ENCODE peak calls at places on chromosomes 2 and 18, in five cellular contexts. L, S, I, D and E are unnamed samples.

GRCh38 chr2:86290596-86291327 is 46.7 kb downstream of the REEP1 start:
- DNase-seq in L (no peak), S (no peak), I (no peak), D (no peak), E (no peak)

GRCh38 chr18:59853380-59853779 is 46.4 kb upstream of the PMAIP1 start:
- DNase-seq in L (no peak), S (no peak), I (no peak), D (no peak), E (no peak)

GRCh38 chr2:15142069-15142689 is 419.0 kb downstream of the NBAS start:
- DNase-seq in L (peak), S (peak), I (peak), D (peak), E (no peak)

GRCh38 chr18:44716697-44717163 is 36.0 kb downstream of the SETBP1 start:
- DNase-seq in L (no peak), S (no peak), I (no peak), D (peak), E (no peak)

GRCh38 chr2:101985793-101986164 is 6.0 kb upstream of the IL1R2 start:
- DNase-seq in L (no peak), S (no peak), I (no peak), D (no peak), E (no peak)

GRCh38 chr2:234494361-234495075 is 2.4 kb downstream of the ARL4C start:
- DNase-seq in L (no peak), S (no peak), I (no peak), D (peak), E (no peak)

GRCh38 chr2:69177063-69177771 is 164.2 kb downstream of the ANTXR1 start:
- DNase-seq in L (no peak), S (no peak), I (no peak), D (peak), E (no peak)

GRCh38 chr18:48308755-48309154 is 100.4 kb downstream of the ZBTB7C start:
- DNase-seq in L (no peak), S (no peak), I (no peak), D (no peak), E (no peak)

GRCh38 chr2:27652341-27652740 is 11.1 kb downstream of the SUPT7L start:
- DNase-seq in L (no peak), S (no peak), I (no peak), D (no peak), E (no peak)

GRCh38 chr2:177264209-177264538 is 353 bp downstream of the NFE2L2 start:
- DNase-seq in L (no peak), S (no peak), I (no peak), D (no peak), E (no peak)

GRCh38 chr2:2590796-2591541 is 259.9 kb upstream of the MYT1L start:
- DNase-seq in L (no peak), S (no peak), I (no peak), D (no peak), E (no peak)

GRCh38 chr2:12120281-12121150 is 374.1 kb downstream of the LPIN1 start:
- DNase-seq in L (no peak), S (no peak), I (no peak), D (peak), E (no peak)

GRCh38 chr2:217797661-217798069 is 205.1 kb downstream of the TNS1 start:
- DNase-seq in L (no peak), S (no peak), I (peak), D (peak), E (no peak)

GRCh38 chr2:197369228-197369945 is 58.8 kb upstream of the ANKRD44 start:
- DNase-seq in L (no peak), S (no peak), I (no peak), D (no peak), E (no peak)

GRCh38 chr18:13131241-13131640 is 87.3 kb upstream of the LDLRAD4 start:
- DNase-seq in L (no peak), S (no peak), I (no peak), D (no peak), E (no peak)

GRCh38 chr18:505483-506122 is 5.1 kb upstream of the COLEC12 start:
- DNase-seq in L (no peak), S (no peak), I (peak), D (no peak), E (no peak)

GRCh38 chr2:24169031-24169430 is 5.8 kb upstream of the FAM228A start:
- DNase-seq in L (no peak), S (no peak), I (no peak), D (no peak), E (no peak)

GRCh38 chr2:213995400-213996105 is 415.3 kb upstream of the VWC2L start:
- DNase-seq in L (no peak), S (no peak), I (no peak), D (peak), E (no peak)

GRCh38 chr18:28961669-28962228 is 784.8 kb upstream of the CDH2 start:
- DNase-seq in L (no peak), S (no peak), I (no peak), D (peak), E (no peak)

GRCh38 chr2:37875332-37875976 is 49.6 kb upstream of the RMDN2 start:
- DNase-seq in L (no peak), S (no peak), I (no peak), D (no peak), E (no peak)

GRCh38 chr2:144948205-144948855 is 428.4 kb upstream of the ZEB2 start:
- DNase-seq in L (no peak), S (no peak), I (no peak), D (no peak), E (no peak)

GRCh38 chr2:240957656-240958365 is 40.6 kb upstream of the SNED1 start:
- DNase-seq in L (no peak), S (no peak), I (no peak), D (no peak), E (no peak)

GRCh38 chr2:113073325-113073834 is 5.6 kb downstream of the IL1F10 start:
- DNase-seq in L (no peak), S (no peak), I (no peak), D (no peak), E (no peak)

GRCh38 chr2:192500550-192501200 is 305.9 kb upstream of the TMEFF2 start:
- DNase-seq in L (no peak), S (no peak), I (no peak), D (peak), E (no peak)

GRCh38 chr2:67322361-67323001 is 74.7 kb upstream of the ETAA1 start:
- DNase-seq in L (no peak), S (no peak), I (no peak), D (peak), E (peak)

GRCh38 chr2:18829331-18829902 is 240.0 kb upstream of the NT5C1B start:
- DNase-seq in L (no peak), S (no peak), I (no peak), D (peak), E (no peak)

GRCh38 chr2:181185948-181186347 is 205.5 kb downstream of the UBE2E3 start:
- DNase-seq in L (no peak), S (no peak), I (no peak), D (no peak), E (no peak)

GRCh38 chr18:15198116-15198389 is 450.1 kb downstream of the ANKRD30B start:
- DNase-seq in L (no peak), S (no peak), I (no peak), D (no peak), E (no peak)

GRCh38 chr2:17107875-17108274 is 410.4 kb downstream of the RAD51AP2 start:
- DNase-seq in L (no peak), S (no peak), I (no peak), D (no peak), E (no peak)

GRCh38 chr2:147863835-147864234 is 19.0 kb downstream of the ACVR2A start:
- DNase-seq in L (no peak), S (no peak), I (no peak), D (no peak), E (no peak)

GRCh38 chr2:197893403-197894177 is 89.2 kb downstream of the PLCL1 start:
- DNase-seq in L (no peak), S (no peak), I (no peak), D (no peak), E (no peak)

GRCh38 chr18:57175550-57175949 is 28.7 kb downstream of the BOD1L2 start:
- DNase-seq in L (no peak), S (no peak), I (no peak), D (no peak), E (no peak)

GRCh38 chr18:69580107-69580506 is 179.4 kb downstream of the DOK6 start:
- DNase-seq in L (no peak), S (no peak), I (no peak), D (peak), E (no peak)

GRCh38 chr2:49175831-49176230 is 21.5 kb upstream of the FSHR start:
- DNase-seq in L (no peak), S (no peak), I (no peak), D (peak), E (no peak)

GRCh38 chr2:201116959-201117734 is 1.2 kb downstream of the CFLAR start:
- DNase-seq in L (peak), S (no peak), I (peak), D (peak), E (no peak)

GRCh38 chr2:45833968-45834344 is 182.5 kb downstream of the PRKCE start:
- DNase-seq in L (no peak), S (no peak), I (peak), D (no peak), E (no peak)